ENCODE peak calls at places on chromosomes 5 and 9, in seven cellular contexts. One of them, this sample, is unnamed.

GRCh38 chr9:127521919-127522304 is 70.6 kb downstream of the LRSAM1 start:
- DNase-seq in H9: no peak
- DNase-seq in IMR-90: no peak
- DNase-seq in H1: no peak
- DNase-seq in mesenchymal stem cell: no peak
- DNase-seq in neuronal stem cell: no peak
- DNase-seq in mesendoderm: no peak
- DNase-seq in this sample: no peak

GRCh38 chr5:147509041-147509709 is 693 bp downstream of the DPYSL3 start:
- DNase-seq in H9: peak
- DNase-seq in IMR-90: peak
- DNase-seq in H1: no peak
- DNase-seq in mesenchymal stem cell: peak
- DNase-seq in neuronal stem cell: peak
- DNase-seq in mesendoderm: peak
- DNase-seq in this sample: no peak

GRCh38 chr5:128778474-128778873 is 186.8 kb upstream of the SLC27A6 start:
- DNase-seq in H9: no peak
- DNase-seq in IMR-90: peak
- DNase-seq in H1: no peak
- DNase-seq in mesenchymal stem cell: no peak
- DNase-seq in neuronal stem cell: no peak
- DNase-seq in mesendoderm: peak
- DNase-seq in this sample: no peak

GRCh38 chr9:130522233-130522808 is 57.1 kb upstream of the FUBP3 start:
- DNase-seq in H9: peak
- DNase-seq in IMR-90: no peak
- DNase-seq in H1: no peak
- DNase-seq in mesenchymal stem cell: peak
- DNase-seq in neuronal stem cell: no peak
- DNase-seq in mesendoderm: peak
- DNase-seq in this sample: no peak

GRCh38 chr5:75678155-75678554 is 39.1 kb downstream of the POC5 start:
- DNase-seq in H9: no peak
- DNase-seq in IMR-90: no peak
- DNase-seq in H1: no peak
- DNase-seq in mesenchymal stem cell: no peak
- DNase-seq in neuronal stem cell: no peak
- DNase-seq in mesendoderm: no peak
- DNase-seq in this sample: no peak

GRCh38 chr5:168005093-168005492 is 286.4 kb upstream of the WWC1 start:
- DNase-seq in H9: no peak
- DNase-seq in IMR-90: no peak
- DNase-seq in H1: no peak
- DNase-seq in mesenchymal stem cell: no peak
- DNase-seq in neuronal stem cell: no peak
- DNase-seq in mesendoderm: no peak
- DNase-seq in this sample: no peak

GRCh38 chr5:142671801-142672200 is 14.1 kb downstream of the FGF1 start:
- DNase-seq in H9: no peak
- DNase-seq in IMR-90: peak
- DNase-seq in H1: no peak
- DNase-seq in mesenchymal stem cell: peak
- DNase-seq in neuronal stem cell: no peak
- DNase-seq in mesendoderm: no peak
- DNase-seq in this sample: peak

GRCh38 chr5:167573274-167574127 is 717.9 kb upstream of the WWC1 start:
- DNase-seq in H9: peak
- DNase-seq in IMR-90: peak
- DNase-seq in H1: peak
- DNase-seq in mesenchymal stem cell: peak
- DNase-seq in neuronal stem cell: peak
- DNase-seq in mesendoderm: peak
- DNase-seq in this sample: no peak

GRCh38 chr9:128294142-128294541 is 18.1 kb downstream of the SWI5 start:
- DNase-seq in H9: no peak
- DNase-seq in IMR-90: no peak
- DNase-seq in H1: no peak
- DNase-seq in mesenchymal stem cell: no peak
- DNase-seq in neuronal stem cell: no peak
- DNase-seq in mesendoderm: no peak
- DNase-seq in this sample: no peak

GRCh38 chr5:5558593-5558992 is 136.1 kb downstream of the ICE1 start:
- DNase-seq in H9: no peak
- DNase-seq in IMR-90: no peak
- DNase-seq in H1: no peak
- DNase-seq in mesenchymal stem cell: no peak
- DNase-seq in neuronal stem cell: peak
- DNase-seq in mesendoderm: peak
- DNase-seq in this sample: no peak
- H3K23ac ChIP-seq in H9: no peak
- H3K23ac ChIP-seq in IMR-90: no peak
- H3K23ac ChIP-seq in H1: no peak
- H3K23ac ChIP-seq in mesenchymal stem cell: no peak
- H3K23ac ChIP-seq in neuronal stem cell: no peak
- H3K23ac ChIP-seq in mesendoderm: no peak
- H3K23ac ChIP-seq in this sample: no peak

GRCh38 chr9:101586651-101587050 is 8.1 kb downstream of the PPP3R2 start:
- DNase-seq in H9: no peak
- DNase-seq in IMR-90: no peak
- DNase-seq in H1: no peak
- DNase-seq in mesenchymal stem cell: no peak
- DNase-seq in neuronal stem cell: no peak
- DNase-seq in mesendoderm: no peak
- DNase-seq in this sample: no peak
- H3K23ac ChIP-seq in H9: no peak
- H3K23ac ChIP-seq in IMR-90: no peak
- H3K23ac ChIP-seq in H1: no peak
- H3K23ac ChIP-seq in mesenchymal stem cell: no peak
- H3K23ac ChIP-seq in neuronal stem cell: no peak
- H3K23ac ChIP-seq in mesendoderm: no peak
- H3K23ac ChIP-seq in this sample: no peak

GRCh38 chr5:124397290-124397689 is 349.1 kb downstream of the ZNF608 start:
- DNase-seq in H9: no peak
- DNase-seq in IMR-90: no peak
- DNase-seq in H1: no peak
- DNase-seq in mesenchymal stem cell: no peak
- DNase-seq in neuronal stem cell: no peak
- DNase-seq in mesendoderm: no peak
- DNase-seq in this sample: no peak

GRCh38 chr5:124393564-124394379 is 352.7 kb downstream of the ZNF608 start:
- DNase-seq in H9: no peak
- DNase-seq in IMR-90: no peak
- DNase-seq in H1: no peak
- DNase-seq in mesenchymal stem cell: no peak
- DNase-seq in neuronal stem cell: no peak
- DNase-seq in mesendoderm: no peak
- DNase-seq in this sample: no peak

GRCh38 chr5:124394700-124395099 is 351.7 kb downstream of the ZNF608 start:
- DNase-seq in H9: no peak
- DNase-seq in IMR-90: no peak
- DNase-seq in H1: no peak
- DNase-seq in mesenchymal stem cell: no peak
- DNase-seq in neuronal stem cell: no peak
- DNase-seq in mesendoderm: no peak
- DNase-seq in this sample: no peak

GRCh38 chr5:124395287-124395686 is 351.2 kb downstream of the ZNF608 start:
- DNase-seq in H9: no peak
- DNase-seq in IMR-90: no peak
- DNase-seq in H1: no peak
- DNase-seq in mesenchymal stem cell: peak
- DNase-seq in neuronal stem cell: peak
- DNase-seq in mesendoderm: no peak
- DNase-seq in this sample: no peak

GRCh38 chr5:124395899-124396298 is 350.5 kb downstream of the ZNF608 start:
- DNase-seq in H9: no peak
- DNase-seq in IMR-90: no peak
- DNase-seq in H1: no peak
- DNase-seq in mesenchymal stem cell: no peak
- DNase-seq in neuronal stem cell: no peak
- DNase-seq in mesendoderm: no peak
- DNase-seq in this sample: no peak
- H3K23ac ChIP-seq in H9: no peak
- H3K23ac ChIP-seq in IMR-90: no peak
- H3K23ac ChIP-seq in H1: no peak
- H3K23ac ChIP-seq in mesenchymal stem cell: no peak
- H3K23ac ChIP-seq in neuronal stem cell: no peak
- H3K23ac ChIP-seq in mesendoderm: no peak
- H3K23ac ChIP-seq in this sample: no peak

GRCh38 chr5:145780961-145781360 is 54.2 kb downstream of the PRELID2 start:
- DNase-seq in H9: no peak
- DNase-seq in IMR-90: no peak
- DNase-seq in H1: no peak
- DNase-seq in mesenchymal stem cell: no peak
- DNase-seq in neuronal stem cell: peak
- DNase-seq in mesendoderm: no peak
- DNase-seq in this sample: no peak
- H3K23ac ChIP-seq in H9: no peak
- H3K23ac ChIP-seq in IMR-90: no peak
- H3K23ac ChIP-seq in H1: no peak
- H3K23ac ChIP-seq in mesenchymal stem cell: no peak
- H3K23ac ChIP-seq in neuronal stem cell: no peak
- H3K23ac ChIP-seq in mesendoderm: no peak
- H3K23ac ChIP-seq in this sample: no peak

GRCh38 chr5:60701317-60701988 is 1.5 kb upstream of the DEPDC1B start:
- DNase-seq in H9: no peak
- DNase-seq in IMR-90: no peak
- DNase-seq in H1: no peak
- DNase-seq in mesenchymal stem cell: no peak
- DNase-seq in neuronal stem cell: no peak
- DNase-seq in mesendoderm: peak
- DNase-seq in this sample: peak

GRCh38 chr5:60700347-60700815 is 415 bp upstream of the DEPDC1B start:
- DNase-seq in H9: no peak
- DNase-seq in IMR-90: no peak
- DNase-seq in H1: no peak
- DNase-seq in mesenchymal stem cell: no peak
- DNase-seq in neuronal stem cell: no peak
- DNase-seq in mesendoderm: no peak
- DNase-seq in this sample: no peak

GRCh38 chr5:60698316-60698715 is 1.6 kb downstream of the DEPDC1B start:
- DNase-seq in H9: no peak
- DNase-seq in IMR-90: no peak
- DNase-seq in H1: no peak
- DNase-seq in mesenchymal stem cell: no peak
- DNase-seq in neuronal stem cell: no peak
- DNase-seq in mesendoderm: no peak
- DNase-seq in this sample: no peak

GRCh38 chr5:60703944-60704343 is 4.0 kb upstream of the DEPDC1B start:
- DNase-seq in H9: no peak
- DNase-seq in IMR-90: no peak
- DNase-seq in H1: no peak
- DNase-seq in mesenchymal stem cell: no peak
- DNase-seq in neuronal stem cell: no peak
- DNase-seq in mesendoderm: no peak
- DNase-seq in this sample: no peak

GRCh38 chr5:60699549-60700346 is at the start of gene DEPDC1B:
- DNase-seq in H9: peak
- DNase-seq in IMR-90: peak
- DNase-seq in H1: peak
- DNase-seq in mesenchymal stem cell: peak
- DNase-seq in neuronal stem cell: peak
- DNase-seq in mesendoderm: peak
- DNase-seq in this sample: peak
- H3K23ac ChIP-seq in H9: no peak
- H3K23ac ChIP-seq in IMR-90: peak
- H3K23ac ChIP-seq in H1: no peak
- H3K23ac ChIP-seq in mesenchymal stem cell: no peak
- H3K23ac ChIP-seq in neuronal stem cell: peak
- H3K23ac ChIP-seq in mesendoderm: no peak
- H3K23ac ChIP-seq in this sample: no peak

DNA sequence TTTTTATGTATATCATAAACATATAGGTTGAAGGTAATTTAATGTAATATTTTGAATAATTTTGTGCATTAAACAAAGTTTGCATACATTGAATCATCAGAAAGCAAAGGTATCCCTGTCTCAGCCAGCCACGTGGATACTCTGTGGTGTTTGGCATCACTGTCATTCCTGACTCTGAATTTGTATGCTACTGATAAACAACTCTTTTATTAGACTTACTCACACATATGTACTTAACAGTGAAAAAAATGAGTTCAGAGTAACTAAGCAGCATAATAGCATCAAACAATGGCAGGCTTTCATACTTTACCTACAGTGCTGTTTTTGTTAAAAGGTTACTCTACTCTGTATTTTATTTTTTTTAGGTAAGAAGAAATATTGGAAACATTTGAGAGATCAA is 171.9 kb downstream of the COMMD10 start:
- DNase-seq in H9: no peak
- DNase-seq in IMR-90: no peak
- DNase-seq in H1: no peak
- DNase-seq in mesenchymal stem cell: no peak
- DNase-seq in neuronal stem cell: no peak
- DNase-seq in mesendoderm: no peak
- DNase-seq in this sample: no peak
- H3K23ac ChIP-seq in H9: no peak
- H3K23ac ChIP-seq in IMR-90: no peak
- H3K23ac ChIP-seq in H1: no peak
- H3K23ac ChIP-seq in mesenchymal stem cell: no peak
- H3K23ac ChIP-seq in neuronal stem cell: no peak
- H3K23ac ChIP-seq in mesendoderm: no peak
- H3K23ac ChIP-seq in this sample: no peak

DNA sequence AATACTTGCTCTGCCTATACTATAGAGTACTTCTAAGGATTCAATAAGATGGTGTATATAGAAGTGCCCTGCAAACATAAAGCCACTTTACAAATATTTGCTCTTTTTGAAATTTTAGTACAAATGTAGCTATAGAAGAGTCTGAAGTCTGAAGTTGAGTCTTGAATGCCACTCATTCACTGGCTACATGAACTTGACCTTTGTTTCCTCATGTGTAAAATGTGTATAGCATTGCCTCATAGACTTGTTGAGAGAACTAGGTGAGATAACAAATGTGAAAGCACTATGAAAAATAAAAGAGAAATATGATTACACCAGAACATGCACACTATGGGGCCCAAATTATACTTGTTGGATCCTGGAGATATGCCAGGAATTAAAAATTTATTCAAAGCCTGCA is 244.7 kb downstream of the SEC61B start:
- DNase-seq in H9: no peak
- DNase-seq in IMR-90: no peak
- DNase-seq in H1: no peak
- DNase-seq in mesenchymal stem cell: no peak
- DNase-seq in neuronal stem cell: no peak
- DNase-seq in mesendoderm: no peak
- DNase-seq in this sample: no peak
- H3K23ac ChIP-seq in H9: no peak
- H3K23ac ChIP-seq in IMR-90: no peak
- H3K23ac ChIP-seq in H1: no peak
- H3K23ac ChIP-seq in mesenchymal stem cell: no peak
- H3K23ac ChIP-seq in neuronal stem cell: no peak
- H3K23ac ChIP-seq in mesendoderm: no peak
- H3K23ac ChIP-seq in this sample: no peak

This sample was measured in trophoblast cell.